ENCODE peak calls at places on chromosomes 1 and 21, in five cellular contexts. S is astrocyte of the cerebellum, N is transverse colon, D is WTC11, Y is GM23338. O is an unnamed sample.

GRCh38 chr1:169049258-169049936 is 57.1 kb upstream of the ATP1B1 start:
- DNase-seq in D (no peak), N (no peak), S (no peak), Y (no peak), O (no peak)

GRCh38 chr1:197801111-197801482 is 25.8 kb upstream of the DENND1B start:
- DNase-seq in D (no peak), N (no peak), S (no peak), Y (no peak), O (no peak)

GRCh38 chr1:231162300-231162969 is 577 bp downstream of the TRIM67 start:
- DNase-seq in S (no peak), N (peak; percentile 12), D (peak; percentile 69), Y (peak; percentile 71), O (no peak)

GRCh38 chr1:114107474-114108175 is 46.0 kb downstream of the SYT6 start:
- DNase-seq in S (no peak), N (no peak), D (no peak), Y (no peak), O (no peak)

GRCh38 chr1:156524481-156524869 is 23.9 kb upstream of the MEF2D start:
- DNase-seq in N (no peak), D (no peak), Y (no peak), S (no peak), O (no peak)

GRCh38 chr1:162406811-162407210 is 5.1 kb downstream of the SH2D1B start:
- DNase-seq in N (no peak), S (no peak), Y (no peak), D (no peak), O (no peak)

GRCh38 chr1:154749078-154749760 is 120.9 kb downstream of the KCNN3 start:
- DNase-seq in N (no peak), S (no peak), D (no peak), Y (peak; percentile 45), O (peak; percentile 23)

GRCh38 chr1:153610334-153611023 is 2.5 kb downstream of the S100A16 start:
- DNase-seq in N (no peak), S (no peak), D (no peak), Y (no peak), O (no peak)

GRCh38 chr1:100034465-100034864 is 64.7 kb downstream of the SLC35A3 start:
- DNase-seq in S (no peak), N (no peak), Y (peak; percentile 66), D (no peak), O (no peak)

GRCh38 chr21:42369821-42370220 is 3.5 kb upstream of the TFF1 start:
- DNase-seq in S (no peak), D (peak; percentile 51), N (no peak), Y (peak; percentile 63), O (no peak)

GRCh38 chr1:1169429-1170214 is 4.1 kb upstream of the TTLL10 start:
- DNase-seq in Y (no peak), S (no peak), N (no peak), D (peak; percentile 13), O (no peak)

GRCh38 chr21:43611598-43612369 is 47.5 kb downstream of the HSF2BP start:
- DNase-seq in D (peak; percentile 74), N (peak; percentile 84), S (peak; percentile 54), Y (peak; percentile 85), O (no peak)

GRCh38 chr1:20706841-20707240 is 11.0 kb downstream of the KIF17 start:
- DNase-seq in S (no peak), D (no peak), N (no peak), Y (no peak), O (no peak)

GRCh38 chr1:244210884-244211558 is 159.9 kb downstream of the ZBTB18 start:
- DNase-seq in D (peak; percentile 80), N (no peak), Y (peak; percentile 89), S (no peak), O (no peak)

GRCh38 chr1:87600848-87601247 is 272.2 kb downstream of the LMO4 start:
- DNase-seq in N (no peak), S (no peak), D (no peak), Y (no peak), O (no peak)

GRCh38 chr1:223628233-223628632 is 37.3 kb downstream of the CAPN8 start:
- DNase-seq in Y (peak; percentile 75), D (peak; percentile 72), S (no peak), N (peak; percentile 48), O (peak; percentile 1)

GRCh38 chr1:95548211-95548610 is 314.2 kb downstream of the RWDD3 start:
- DNase-seq in N (no peak), Y (no peak), S (no peak), D (no peak), O (no peak)

GRCh38 chr1:95551201-95551600 is 317.2 kb downstream of the RWDD3 start:
- DNase-seq in N (no peak), S (no peak), D (no peak), Y (no peak), O (no peak)

DNA sequence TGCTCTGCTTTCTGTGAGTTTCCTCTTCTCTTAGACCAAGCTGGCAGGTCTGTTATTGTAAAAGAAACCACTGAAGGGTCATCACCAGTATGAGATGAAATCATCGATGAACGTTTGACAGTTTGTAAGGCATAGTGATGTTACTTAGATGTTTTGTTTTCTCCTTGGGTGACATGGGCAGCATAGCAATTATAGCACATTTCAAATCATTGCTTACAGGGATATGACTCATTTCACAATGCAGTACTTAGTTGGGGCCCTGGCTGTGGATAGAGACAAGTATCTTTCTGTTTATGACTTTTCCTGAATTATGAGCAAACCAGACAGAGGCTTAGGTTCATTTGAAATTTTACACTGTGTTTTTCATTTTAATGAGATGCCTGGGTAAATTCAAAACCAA is 313.0 kb downstream of the RWDD3 start:
- DNase-seq in D (no peak), S (no peak), N (no peak), Y (no peak), O (no peak)
- TF ChIP-seq CTCF in D (no peak), S (no peak), N (no peak), Y (no peak), O (no peak)

DNA sequence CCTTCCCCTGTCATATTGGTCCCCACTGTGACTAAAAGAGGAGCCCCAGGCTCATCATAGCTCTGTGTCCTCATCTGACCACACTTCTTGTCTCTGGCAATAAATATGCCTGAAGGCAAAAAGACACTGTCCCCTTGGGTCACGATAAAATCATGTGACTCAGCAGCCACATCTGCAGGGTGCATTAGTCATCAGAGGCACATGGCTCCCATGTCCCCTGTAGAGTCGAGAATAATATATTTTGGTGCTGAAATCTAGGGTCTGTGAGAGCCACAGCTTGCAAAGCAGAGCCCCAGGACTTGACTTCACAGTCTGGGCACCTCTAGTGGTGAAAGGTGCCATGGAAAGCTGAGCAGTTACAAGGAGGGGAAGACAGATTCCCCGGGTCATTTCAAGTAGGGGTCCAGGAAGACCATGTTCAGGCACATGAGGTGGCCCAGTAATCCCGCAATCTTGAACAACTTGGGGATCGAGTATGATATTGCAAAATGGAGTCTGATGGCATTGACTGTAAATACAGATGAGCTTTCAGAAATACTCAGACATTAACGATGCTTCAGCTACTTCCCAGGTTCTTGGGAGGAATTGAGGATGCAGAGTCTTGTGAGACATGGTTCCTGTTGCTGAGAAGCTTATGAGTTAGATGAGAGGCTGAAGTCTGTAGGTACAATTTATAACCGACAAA is 68.6 kb downstream of the SLC35F3 start:
- DNase-seq in S (no peak), N (no peak), D (no peak), Y (no peak), O (no peak)
- TF ChIP-seq CTCF in S (no peak), N (no peak), D (no peak), Y (no peak), O (no peak)

DNA sequence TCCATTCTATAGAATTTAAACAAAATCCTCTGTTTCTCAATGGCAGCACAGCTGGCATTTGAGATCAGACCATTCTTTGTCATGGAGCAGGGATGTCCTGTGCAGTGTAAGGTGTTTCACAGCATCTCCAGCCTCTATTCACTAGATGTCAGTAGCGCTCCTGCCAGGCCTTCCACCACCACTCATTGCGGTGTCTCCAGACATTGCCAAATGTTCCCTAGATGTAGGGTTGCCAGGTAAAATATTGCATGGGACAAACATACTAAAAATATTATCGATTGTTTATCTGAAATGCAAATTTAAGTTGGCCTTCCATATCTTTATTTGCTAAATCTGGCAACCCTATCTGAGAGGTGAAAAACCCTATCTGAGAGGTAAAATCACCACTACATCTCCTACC is 11.7 kb downstream of the ITLN2 start:
- DNase-seq in D (no peak), S (no peak), N (no peak), Y (peak; percentile 55), O (no peak)
- TF ChIP-seq CTCF in D (no peak), S (no peak), N (no peak), Y (peak; percentile 47), O (no peak)

GRCh38 chr1:57447551-57447950 is 23.7 kb upstream of the DAB1 start:
- DNase-seq in Y (peak; percentile 12), D (no peak), S (no peak), N (no peak), O (no peak)
- TF ChIP-seq CTCF in Y (peak; percentile 21), D (no peak), S (no peak), N (no peak), O (no peak)

GRCh38 chr1:237580726-237581125 is 310.0 kb downstream of the ZP4 start:
- DNase-seq in N (no peak), Y (no peak), S (no peak), D (no peak), O (no peak)

GRCh38 chr1:237578540-237578939 is 312.2 kb downstream of the ZP4 start:
- DNase-seq in D (no peak), Y (no peak), N (no peak), S (no peak), O (no peak)

DNA sequence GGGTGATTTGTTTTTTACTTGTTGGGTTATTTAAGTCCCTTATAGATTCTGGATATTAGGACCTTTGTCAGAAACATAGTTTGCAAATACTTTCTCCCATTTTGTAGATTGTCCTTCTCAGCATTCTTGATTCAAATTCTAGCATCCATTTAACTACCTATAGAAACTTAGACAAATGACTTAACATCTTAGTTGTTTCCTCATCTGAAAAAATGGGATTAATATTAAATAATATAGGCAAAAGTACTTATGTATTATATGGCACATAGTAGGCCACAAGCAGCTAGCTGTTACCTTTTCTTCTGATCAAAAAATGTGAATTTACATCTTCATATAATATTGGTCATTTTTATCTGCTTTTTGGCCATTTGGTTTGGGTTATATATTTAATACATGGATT is 307.5 kb downstream of the ZP4 start:
- DNase-seq in S (no peak), Y (no peak), N (no peak), D (no peak), O (no peak)
- TF ChIP-seq CTCF in S (no peak), Y (no peak), N (no peak), D (no peak), O (no peak)

GRCh38 chr1:189821838-189822237 is 655.8 kb downstream of the BRINP3 start:
- DNase-seq in N (no peak), D (no peak), S (peak; percentile 75), Y (no peak), O (no peak)
- TF ChIP-seq CTCF in N (no peak), D (no peak), S (no peak), Y (no peak), O (no peak)

DNA sequence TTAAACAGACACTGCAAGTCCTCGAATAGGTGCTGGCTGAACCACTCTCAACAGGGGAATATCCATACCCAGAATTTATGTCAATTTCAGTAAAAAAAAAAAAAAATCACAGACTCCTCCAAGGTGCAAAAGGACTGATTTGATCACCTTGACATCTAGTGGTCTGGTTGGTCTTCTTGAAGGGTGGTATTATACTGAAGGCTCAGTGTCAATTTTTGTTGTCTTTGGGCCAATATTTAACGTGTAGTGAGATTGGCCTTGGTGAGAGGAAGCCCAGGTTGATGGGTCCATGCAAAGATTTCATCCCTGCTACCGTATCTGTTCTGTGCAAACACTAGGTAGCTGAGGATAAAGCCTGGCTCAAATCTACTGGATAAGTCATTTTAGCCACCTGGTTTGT is 4.0 kb upstream of the GBP5 start:
- DNase-seq in D (no peak), N (no peak), S (no peak), Y (peak; percentile 11), O (no peak)
- TF ChIP-seq CTCF in D (no peak), N (no peak), S (no peak), Y (peak; percentile 37), O (peak; percentile 34)

O was measured in AG09309.